ENCODE peak calls at places on chromosomes 4 and X, in eight cellular contexts. One of them, this sample, is unnamed.
A peak's percentile ranks its signal among the peaks of the same experiment; 100 is the strongest.

GRCh38 chrX:110847334-110847733 is 51.7 kb upstream of the CHRDL1 start:
- DNase-seq in fibroblast of pulmonary artery: peak; percentile 68
- DNase-seq in HFF-Myc: no peak
- DNase-seq in AG09309: peak; percentile 33
- DNase-seq in AG10803: peak; percentile 49
- DNase-seq in psoas muscle: no peak
- DNase-seq in thyroid gland: no peak
- DNase-seq in lung: no peak
- DNase-seq in this sample: peak; percentile 26

GRCh38 chr4:24924309-24924781 is 11.5 kb upstream of the CCDC149 start:
- DNase-seq in AG09309: peak; percentile 98
- DNase-seq in fibroblast of pulmonary artery: peak; percentile 92
- DNase-seq in AG10803: peak; percentile 100
- DNase-seq in psoas muscle: no peak
- DNase-seq in lung: no peak
- DNase-seq in thyroid gland: peak; percentile 71
- DNase-seq in HFF-Myc: peak; percentile 69
- DNase-seq in this sample: peak; percentile 96

GRCh38 chrX:150291014-150291413 is 72.1 kb upstream of the MAMLD1 start:
- DNase-seq in AG10803: no peak
- DNase-seq in HFF-Myc: no peak
- DNase-seq in AG09309: no peak
- DNase-seq in lung: no peak
- DNase-seq in psoas muscle: no peak
- DNase-seq in thyroid gland: no peak
- DNase-seq in fibroblast of pulmonary artery: no peak
- DNase-seq in this sample: peak; percentile 33

GRCh38 chr4:136319789-136320470 is 1212.4 kb downstream of the PCDH18 start:
- DNase-seq in HFF-Myc: no peak
- DNase-seq in AG10803: no peak
- DNase-seq in lung: no peak
- DNase-seq in fibroblast of pulmonary artery: peak; percentile 10
- DNase-seq in thyroid gland: no peak
- DNase-seq in psoas muscle: no peak
- DNase-seq in AG09309: no peak
- DNase-seq in this sample: no peak

GRCh38 chrX:2449135-2449886 is 51.5 kb downstream of the DHRSX start:
- DNase-seq in HFF-Myc: no peak
- DNase-seq in thyroid gland: no peak
- DNase-seq in lung: no peak
- DNase-seq in AG10803: no peak
- DNase-seq in AG09309: no peak
- DNase-seq in fibroblast of pulmonary artery: no peak
- DNase-seq in psoas muscle: no peak
- DNase-seq in this sample: no peak

GRCh38 chrX:20995829-20996228 is 378.4 kb upstream of the CNKSR2 start:
- DNase-seq in AG09309: no peak
- DNase-seq in thyroid gland: no peak
- DNase-seq in fibroblast of pulmonary artery: no peak
- DNase-seq in lung: no peak
- DNase-seq in psoas muscle: no peak
- DNase-seq in AG10803: no peak
- DNase-seq in HFF-Myc: no peak
- DNase-seq in this sample: no peak

GRCh38 chr4:83110222-83110945 is 4.1 kb downstream of the PLAC8 start:
- DNase-seq in lung: peak; percentile 86
- DNase-seq in AG10803: peak; percentile 81
- DNase-seq in HFF-Myc: peak; percentile 79
- DNase-seq in psoas muscle: peak; percentile 78
- DNase-seq in AG09309: no peak
- DNase-seq in thyroid gland: peak; percentile 87
- DNase-seq in fibroblast of pulmonary artery: peak; percentile 73
- DNase-seq in this sample: peak; percentile 93

GRCh38 chr4:88037447-88037846 is 30.0 kb downstream of the PKD2 start:
- DNase-seq in thyroid gland: no peak
- DNase-seq in lung: no peak
- DNase-seq in psoas muscle: no peak
- DNase-seq in AG09309: no peak
- DNase-seq in HFF-Myc: no peak
- DNase-seq in fibroblast of pulmonary artery: no peak
- DNase-seq in AG10803: no peak
- DNase-seq in this sample: no peak

GRCh38 chr4:88177981-88178632 is 19.7 kb upstream of the ABCG2 start:
- DNase-seq in AG09309: peak; percentile 21
- DNase-seq in thyroid gland: peak; percentile 75
- DNase-seq in lung: peak; percentile 61
- DNase-seq in psoas muscle: no peak
- DNase-seq in AG10803: peak; percentile 77
- DNase-seq in HFF-Myc: peak; percentile 52
- DNase-seq in fibroblast of pulmonary artery: peak; percentile 68
- DNase-seq in this sample: peak; percentile 41

GRCh38 chr4:26083987-26084386 is 170.0 kb downstream of the SMIM20 start:
- DNase-seq in fibroblast of pulmonary artery: peak; percentile 52
- DNase-seq in thyroid gland: peak; percentile 37
- DNase-seq in AG09309: peak; percentile 76
- DNase-seq in HFF-Myc: peak; percentile 88
- DNase-seq in lung: no peak
- DNase-seq in psoas muscle: peak; percentile 52
- DNase-seq in AG10803: peak; percentile 86
- DNase-seq in this sample: peak; percentile 95

GRCh38 chrX:118928126-118928525 is 46.3 kb upstream of the LONRF3 start:
- DNase-seq in lung: no peak
- DNase-seq in AG09309: no peak
- DNase-seq in thyroid gland: no peak
- DNase-seq in AG10803: no peak
- DNase-seq in HFF-Myc: peak; percentile 0
- DNase-seq in psoas muscle: no peak
- DNase-seq in fibroblast of pulmonary artery: peak; percentile 21
- DNase-seq in this sample: peak; percentile 2

GRCh38 chr4:104616401-104616820 is 121.7 kb upstream of the CXXC4 start:
- DNase-seq in fibroblast of pulmonary artery: no peak
- DNase-seq in HFF-Myc: no peak
- DNase-seq in AG10803: no peak
- DNase-seq in lung: no peak
- DNase-seq in thyroid gland: peak; percentile 77
- DNase-seq in AG09309: no peak
- DNase-seq in psoas muscle: no peak
- DNase-seq in this sample: no peak

GRCh38 chr4:128241425-128241913 is 46.1 kb downstream of the PGRMC2 start:
- DNase-seq in psoas muscle: peak; percentile 19
- DNase-seq in HFF-Myc: peak; percentile 92
- DNase-seq in lung: no peak
- DNase-seq in AG10803: peak; percentile 99
- DNase-seq in thyroid gland: no peak
- DNase-seq in AG09309: peak; percentile 97
- DNase-seq in fibroblast of pulmonary artery: peak; percentile 92
- DNase-seq in this sample: peak; percentile 99

GRCh38 chr4:88737304-88738015 is 39.8 kb upstream of the NAP1L5 start:
- DNase-seq in AG10803: no peak
- DNase-seq in thyroid gland: peak; percentile 87
- DNase-seq in lung: no peak
- DNase-seq in HFF-Myc: no peak
- DNase-seq in fibroblast of pulmonary artery: no peak
- DNase-seq in AG09309: no peak
- DNase-seq in psoas muscle: peak; percentile 49
- DNase-seq in this sample: no peak

GRCh38 chr4:124432500-124432899 is 280.0 kb downstream of the ANKRD50 start:
- DNase-seq in fibroblast of pulmonary artery: peak; percentile 74
- DNase-seq in HFF-Myc: no peak
- DNase-seq in AG09309: peak; percentile 21
- DNase-seq in AG10803: no peak
- DNase-seq in thyroid gland: no peak
- DNase-seq in psoas muscle: no peak
- DNase-seq in lung: no peak
- DNase-seq in this sample: no peak

GRCh38 chr4:120692964-120693363 is 229.6 kb downstream of the PRDM5 start:
- DNase-seq in lung: no peak
- DNase-seq in AG09309: peak; percentile 57
- DNase-seq in psoas muscle: no peak
- DNase-seq in fibroblast of pulmonary artery: peak; percentile 95
- DNase-seq in HFF-Myc: peak; percentile 77
- DNase-seq in AG10803: peak; percentile 83
- DNase-seq in thyroid gland: no peak
- DNase-seq in this sample: peak; percentile 77

GRCh38 chrX:63275127-63275526 is 76.0 kb downstream of the SPIN4 start:
- DNase-seq in thyroid gland: peak; percentile 12
- DNase-seq in psoas muscle: no peak
- DNase-seq in HFF-Myc: no peak
- DNase-seq in AG10803: peak; percentile 24
- DNase-seq in AG09309: no peak
- DNase-seq in lung: peak; percentile 51
- DNase-seq in fibroblast of pulmonary artery: peak; percentile 6
- DNase-seq in this sample: no peak

GRCh38 chrX:48934581-48935331 is 15.9 kb upstream of the PIM2 start:
- DNase-seq in AG10803: no peak
- DNase-seq in lung: no peak
- DNase-seq in thyroid gland: no peak
- DNase-seq in fibroblast of pulmonary artery: no peak
- DNase-seq in AG09309: no peak
- DNase-seq in psoas muscle: no peak
- DNase-seq in HFF-Myc: no peak
- DNase-seq in this sample: no peak

GRCh38 chr4:54107951-54108740 is 8.2 kb downstream of the GSX2 start:
- DNase-seq in AG10803: no peak
- DNase-seq in thyroid gland: no peak
- DNase-seq in AG09309: no peak
- DNase-seq in fibroblast of pulmonary artery: no peak
- DNase-seq in psoas muscle: no peak
- DNase-seq in lung: no peak
- DNase-seq in HFF-Myc: no peak
- DNase-seq in this sample: peak; percentile 44

GRCh38 chr4:139833131-139833930 is 167.7 kb downstream of the MGST2 start:
- DNase-seq in AG09309: no peak
- DNase-seq in HFF-Myc: no peak
- DNase-seq in thyroid gland: no peak
- DNase-seq in fibroblast of pulmonary artery: no peak
- DNase-seq in lung: no peak
- DNase-seq in psoas muscle: no peak
- DNase-seq in AG10803: no peak
- DNase-seq in this sample: no peak

GRCh38 chr4:113049421-113050355 is at the start of gene ANK2:
- DNase-seq in lung: no peak
- DNase-seq in AG10803: peak; percentile 6
- DNase-seq in HFF-Myc: no peak
- DNase-seq in thyroid gland: no peak
- DNase-seq in psoas muscle: no peak
- DNase-seq in fibroblast of pulmonary artery: no peak
- DNase-seq in AG09309: no peak
- DNase-seq in this sample: peak; percentile 39

GRCh38 chr4:173333658-173334084 is 487 bp downstream of the HMGB2 start:
- DNase-seq in AG10803: peak; percentile 37
- DNase-seq in thyroid gland: peak; percentile 70
- DNase-seq in fibroblast of pulmonary artery: peak; percentile 40
- DNase-seq in lung: peak; percentile 56
- DNase-seq in AG09309: no peak
- DNase-seq in psoas muscle: peak; percentile 54
- DNase-seq in HFF-Myc: no peak
- DNase-seq in this sample: no peak

GRCh38 chrX:65871671-65872311 is 168.1 kb downstream of the VSIG4 start:
- DNase-seq in AG10803: peak; percentile 2
- DNase-seq in lung: no peak
- DNase-seq in HFF-Myc: no peak
- DNase-seq in fibroblast of pulmonary artery: peak; percentile 51
- DNase-seq in psoas muscle: no peak
- DNase-seq in thyroid gland: no peak
- DNase-seq in AG09309: no peak
- DNase-seq in this sample: no peak

GRCh38 chr4:2842667-2843022 is 999 bp upstream of the ADD1 start:
- DNase-seq in fibroblast of pulmonary artery: no peak
- DNase-seq in HFF-Myc: no peak
- DNase-seq in AG10803: no peak
- DNase-seq in thyroid gland: no peak
- DNase-seq in AG09309: no peak
- DNase-seq in psoas muscle: no peak
- DNase-seq in lung: no peak
- DNase-seq in this sample: no peak
- H3K4me3 ChIP-seq in fibroblast of pulmonary artery: peak overlapping the region; percentile 88
- H3K4me3 ChIP-seq in HFF-Myc: peak overlapping the region; percentile 75
- H3K4me3 ChIP-seq in AG10803: peak overlapping the region; percentile 73
- H3K4me3 ChIP-seq in thyroid gland: no peak overlapping the region
- H3K4me3 ChIP-seq in AG09309: peak overlapping the region; percentile 80
- H3K4me3 ChIP-seq in psoas muscle: peak overlapping the region; percentile 81
- H3K4me3 ChIP-seq in lung: no peak overlapping the region
- H3K4me3 ChIP-seq in this sample: peak overlapping the region; percentile 79

GRCh38 chr4:751676-752075 is 46.0 kb downstream of the PCGF3 start:
- DNase-seq in psoas muscle: no peak
- DNase-seq in AG09309: no peak
- DNase-seq in HFF-Myc: no peak
- DNase-seq in fibroblast of pulmonary artery: no peak
- DNase-seq in AG10803: no peak
- DNase-seq in thyroid gland: no peak
- DNase-seq in lung: no peak
- DNase-seq in this sample: no peak
- TF ChIP-seq CTCF in psoas muscle: no peak
- TF ChIP-seq CTCF in AG09309: no peak
- TF ChIP-seq CTCF in HFF-Myc: no peak
- TF ChIP-seq CTCF in fibroblast of pulmonary artery: no peak
- TF ChIP-seq CTCF in AG10803: no peak
- TF ChIP-seq CTCF in thyroid gland: no peak
- TF ChIP-seq CTCF in lung: no peak
- TF ChIP-seq CTCF in this sample: no peak

GRCh38 chr4:118756429-118756828 is 71.2 kb downstream of the METTL14 start:
- DNase-seq in HFF-Myc: no peak
- DNase-seq in thyroid gland: no peak
- DNase-seq in fibroblast of pulmonary artery: no peak
- DNase-seq in AG09309: no peak
- DNase-seq in AG10803: no peak
- DNase-seq in lung: no peak
- DNase-seq in psoas muscle: no peak
- DNase-seq in this sample: no peak
- H3K4me3 ChIP-seq in HFF-Myc: no peak overlapping the region
- H3K4me3 ChIP-seq in thyroid gland: no peak overlapping the region
- H3K4me3 ChIP-seq in fibroblast of pulmonary artery: no peak overlapping the region
- H3K4me3 ChIP-seq in AG09309: no peak overlapping the region
- H3K4me3 ChIP-seq in AG10803: no peak overlapping the region
- H3K4me3 ChIP-seq in lung: no peak overlapping the region
- H3K4me3 ChIP-seq in psoas muscle: no peak overlapping the region
- H3K4me3 ChIP-seq in this sample: no peak overlapping the region

GRCh38 chr4:11497212-11497806 is 68.6 kb upstream of the HS3ST1 start:
- DNase-seq in psoas muscle: no peak
- DNase-seq in AG10803: no peak
- DNase-seq in HFF-Myc: no peak
- DNase-seq in AG09309: no peak
- DNase-seq in fibroblast of pulmonary artery: no peak
- DNase-seq in thyroid gland: no peak
- DNase-seq in lung: no peak
- DNase-seq in this sample: no peak
- TF ChIP-seq CTCF in psoas muscle: no peak
- TF ChIP-seq CTCF in AG10803: no peak
- TF ChIP-seq CTCF in HFF-Myc: no peak
- TF ChIP-seq CTCF in AG09309: no peak
- TF ChIP-seq CTCF in fibroblast of pulmonary artery: no peak
- TF ChIP-seq CTCF in thyroid gland: no peak
- TF ChIP-seq CTCF in lung: no peak
- TF ChIP-seq CTCF in this sample: no peak

GRCh38 chr4:181148470-181148869 is 1094.7 kb upstream of the TENM3 start:
- DNase-seq in AG10803: no peak
- DNase-seq in AG09309: no peak
- DNase-seq in lung: no peak
- DNase-seq in psoas muscle: no peak
- DNase-seq in thyroid gland: no peak
- DNase-seq in fibroblast of pulmonary artery: no peak
- DNase-seq in HFF-Myc: no peak
- DNase-seq in this sample: no peak
- H3K4me3 ChIP-seq in AG10803: no peak overlapping the region
- H3K4me3 ChIP-seq in AG09309: no peak overlapping the region
- H3K4me3 ChIP-seq in lung: no peak overlapping the region
- H3K4me3 ChIP-seq in psoas muscle: no peak overlapping the region
- H3K4me3 ChIP-seq in thyroid gland: no peak overlapping the region
- H3K4me3 ChIP-seq in fibroblast of pulmonary artery: no peak overlapping the region
- H3K4me3 ChIP-seq in HFF-Myc: no peak overlapping the region
- H3K4me3 ChIP-seq in this sample: no peak overlapping the region

This sample was measured in foreskin fibroblast.